ENCODE peak calls at places on chromosomes 12 and 14, in four cellular contexts. E, N, R and W are unnamed samples.

GRCh38 chr14:102316048-102316745 is 3.3 kb upstream of the ZNF839 start:
- DNase-seq in N (no peak), E (peak; percentile 44), R (no peak), W (no peak)

GRCh38 chr12:91361864-91362263 is 179.2 kb upstream of the DCN start:
- DNase-seq in R (no peak), N (peak; percentile 12), E (peak; percentile 24), W (peak; percentile 10)

GRCh38 chr14:61326847-61327246 is 5.5 kb downstream of the PRKCH start:
- DNase-seq in R (no peak), E (no peak), N (no peak), W (no peak)

GRCh38 chr12:15584366-15585041 is 204.7 kb downstream of the EPS8 start:
- DNase-seq in N (no peak), E (peak; percentile 37), R (no peak), W (no peak)

GRCh38 chr12:124630791-124631313 is 63.4 kb upstream of the NCOR2 start:
- DNase-seq in R (no peak), E (no peak), N (no peak), W (no peak)

GRCh38 chr12:78431931-78432330 is 432.6 kb upstream of the SYT1 start:
- DNase-seq in N (no peak), E (no peak), R (no peak), W (no peak)

GRCh38 chr12:100044266-100044665 is 59.5 kb upstream of the ANKS1B start:
- DNase-seq in R (no peak), E (no peak), N (peak; percentile 24), W (no peak)

GRCh38 chr14:71183856-71184255 is 276.6 kb downstream of the PCNX1 start:
- DNase-seq in N (no peak), R (no peak), E (no peak), W (no peak)

DNA sequence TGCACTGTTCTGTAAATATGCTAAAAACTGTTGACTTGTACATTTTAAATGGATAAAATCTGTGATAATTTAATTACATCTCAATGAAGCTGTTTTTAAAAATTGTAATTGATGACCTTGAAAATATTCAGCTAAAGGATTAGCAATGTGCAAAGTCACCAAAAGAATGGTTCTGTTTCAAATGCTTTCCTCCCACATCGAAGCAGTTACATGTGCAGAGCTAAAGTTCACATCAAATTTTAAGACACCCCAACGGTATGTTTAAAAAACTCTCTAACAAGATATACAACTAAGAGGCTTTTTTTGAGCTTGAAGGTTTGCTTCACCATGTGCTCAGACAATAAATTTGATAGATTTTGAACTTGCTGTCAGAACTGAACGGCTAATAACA is 114.6 kb upstream of the KRAS start:
- DNase-seq in N (no peak), E (no peak), R (no peak), W (no peak)
- TF ChIP-seq USF2 in N (no peak), E (no peak), R (no peak), W (no peak)

GRCh38 chr12:67578976-67579661 is 69.4 kb upstream of the DYRK2 start:
- DNase-seq in R (no peak), E (no peak), N (no peak), W (no peak)
- TF ChIP-seq HDAC2 in R (no peak), E (no peak), N (no peak), W (no peak)

GRCh38 chr12:45732250-45732649 is 2.7 kb downstream of the ARID2 start:
- DNase-seq in E (no peak), R (no peak), N (no peak), W (no peak)
- TF ChIP-seq USF2 in E (no peak), R (no peak), N (no peak), W (no peak)

GRCh38 chr12:115870527-115870926 is 407.0 kb downstream of the MED13L start:
- DNase-seq in E (no peak), R (no peak), N (no peak), W (no peak)

GRCh38 chr12:115872919-115873357 is 404.6 kb downstream of the MED13L start:
- DNase-seq in R (no peak), N (no peak), E (peak; percentile 16), W (peak; percentile 41)

GRCh38 chr12:115872212-115872611 is 405.3 kb downstream of the MED13L start:
- DNase-seq in R (no peak), N (no peak), E (peak; percentile 59), W (no peak)

GRCh38 chr12:115870021-115870420 is 407.5 kb downstream of the MED13L start:
- DNase-seq in R (no peak), E (no peak), N (no peak), W (no peak)

GRCh38 chr12:115871714-115872113 is 405.8 kb downstream of the MED13L start:
- DNase-seq in E (peak; percentile 45), R (no peak), N (peak; percentile 48), W (peak; percentile 69)
- TF ChIP-seq HDAC2 in E (no peak), R (no peak), N (no peak), W (no peak)

GRCh38 chr12:53218551-53219114 is 11.6 kb upstream of the ITGB7 start:
- DNase-seq in R (no peak), E (no peak), N (no peak), W (no peak)

GRCh38 chr12:53217930-53218307 is 10.9 kb upstream of the ITGB7 start:
- DNase-seq in R (no peak), E (no peak), N (no peak), W (no peak)

GRCh38 chr12:53219956-53220856 is 11.8 kb downstream of the RARG start:
- DNase-seq in N (peak; percentile 83), E (peak; percentile 38), R (no peak), W (peak; percentile 88)

GRCh38 chr12:53220857-53221202 is 11.2 kb downstream of the RARG start:
- DNase-seq in N (peak; percentile 96), E (peak; percentile 81), R (peak; percentile 69), W (peak; percentile 97)

GRCh38 chr12:53219116-53219955 is 12.3 kb upstream of the ITGB7 start:
- DNase-seq in R (no peak), N (peak; percentile 46), E (no peak), W (peak; percentile 51)
- TF ChIP-seq USF2 in R (no peak), N (no peak), E (no peak), W (no peak)

DNA sequence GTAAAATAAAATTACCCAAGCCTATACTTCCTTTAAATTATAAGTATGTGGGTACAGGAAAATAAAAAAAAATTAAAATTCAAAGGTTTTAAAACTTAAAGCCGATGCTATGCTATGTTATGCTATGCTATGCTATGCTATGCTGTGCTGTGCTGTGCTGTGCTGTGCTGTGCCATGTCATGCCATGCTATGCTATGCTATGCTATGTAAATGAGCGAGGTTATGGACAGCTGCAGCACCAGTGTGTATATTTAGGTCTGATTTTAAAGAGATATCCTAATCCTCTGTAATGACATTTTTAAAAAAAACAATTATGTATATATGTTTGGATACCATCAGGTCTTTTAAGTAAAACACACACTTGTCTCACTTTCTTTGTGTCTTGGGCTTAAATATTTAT is 1822.0 kb upstream of the SEL1L start:
- DNase-seq in R (no peak), E (no peak), N (no peak), W (no peak)
- TF ChIP-seq HDAC2 in R (no peak), E (no peak), N (no peak), W (no peak)